ENCODE peak calls at places on chromosomes 6 and 20, in seven cellular contexts. L, N, A, Q, E, T and Z are unnamed samples.

GRCh38 chr6:49766762-49767161 is 20.3 kb downstream of the PGK2 start:
- DNase-seq in L (no peak), N (no peak), A (no peak), Q (no peak), E (no peak), T (no peak), Z (no peak)

GRCh38 chr6:152002306-152002705 is 194.8 kb downstream of the ESR1 start:
- DNase-seq in L (no peak), N (no peak), A (no peak), Q (no peak), E (no peak), T (no peak), Z (no peak)

GRCh38 chr6:168060521-168060931 is 18.5 kb downstream of the FRMD1 start:
- DNase-seq in L (no peak), N (peak), A (no peak), Q (peak), E (peak), T (no peak), Z (peak)

GRCh38 chr20:10483691-10484090 is 48.6 kb downstream of the SLX4IP start:
- DNase-seq in L (no peak), N (no peak), A (no peak), Q (no peak), E (no peak), T (no peak), Z (no peak)

GRCh38 chr20:2872304-2873009 is 824 bp upstream of the PTPRA start:
- DNase-seq in L (peak), N (peak), A (no peak), Q (peak), E (peak), T (peak), Z (peak)

GRCh38 chr6:170553686-170554085 is 483 bp upstream of the TBP start:
- DNase-seq in L (no peak), N (no peak), A (no peak), Q (no peak), E (no peak), T (no peak), Z (peak)

GRCh38 chr20:31908016-31908415 is 37.6 kb downstream of the TTLL9 start:
- DNase-seq in L (no peak), N (no peak), A (no peak), Q (no peak), E (no peak), T (no peak), Z (no peak)

GRCh38 chr6:116385462-116385807 is 14.7 kb downstream of the DSE start:
- DNase-seq in L (no peak), N (no peak), A (no peak), Q (no peak), E (no peak), T (no peak), Z (no peak)

GRCh38 chr20:20594171-20594530 is 118.3 kb downstream of the RALGAPA2 start:
- DNase-seq in L (no peak), N (no peak), A (no peak), Q (no peak), E (no peak), T (no peak), Z (peak)

GRCh38 chr6:55069132-55069781 is 105.1 kb upstream of the HCRTR2 start:
- DNase-seq in L (no peak), N (no peak), A (no peak), Q (no peak), E (peak), T (peak), Z (no peak)

GRCh38 chr6:110714143-110714542 is 101.1 kb downstream of the CDK19 start:
- DNase-seq in L (no peak), N (no peak), A (no peak), Q (no peak), E (no peak), T (no peak), Z (no peak)

GRCh38 chr20:46035713-46036112 is 6.7 kb downstream of the SLC12A5 start:
- DNase-seq in L (no peak), N (no peak), A (no peak), Q (no peak), E (no peak), T (no peak), Z (no peak)

GRCh38 chr6:42385339-42385738 is 66.4 kb downstream of the TRERF1 start:
- DNase-seq in L (no peak), N (no peak), A (no peak), Q (no peak), E (no peak), T (no peak), Z (no peak)

GRCh38 chr20:45975686-45976085 is 3.7 kb upstream of the ZNF335 start:
- DNase-seq in L (no peak), N (no peak), A (no peak), Q (no peak), E (no peak), T (no peak), Z (no peak)

GRCh38 chr6:37141291-37142046 is 28.5 kb upstream of the PIM1 start:
- DNase-seq in L (no peak), N (no peak), A (no peak), Q (peak), E (peak), T (no peak), Z (no peak)

GRCh38 chr20:59174975-59175374 is 11.4 kb downstream of the ZNF831 start:
- DNase-seq in L (no peak), N (no peak), A (no peak), Q (no peak), E (no peak), T (no peak), Z (no peak)